ENCODE peak calls at places on chromosomes 13 and 19, in four cellular contexts. One of them, this sample, is unnamed.

GRCh38 chr19:45280471-45280961 is 29.4 kb downstream of the MARK4 start:
- DNase-seq in SJCRH30: no peak
- DNase-seq in A549: no peak
- DNase-seq in PC-9: no peak
- DNase-seq in this sample: no peak

GRCh38 chr13:97257800-97258799 is 36.0 kb downstream of the MBNL2 start:
- DNase-seq in SJCRH30: no peak
- DNase-seq in A549: peak
- DNase-seq in PC-9: peak
- DNase-seq in this sample: peak

GRCh38 chr13:45921337-45921736 is 69.8 kb upstream of the SIAH3 start:
- DNase-seq in SJCRH30: no peak
- DNase-seq in A549: no peak
- DNase-seq in PC-9: no peak
- DNase-seq in this sample: no peak

GRCh38 chr19:40799558-40800338 is 757 bp downstream of the EGLN2 start:
- DNase-seq in SJCRH30: peak
- DNase-seq in A549: no peak
- DNase-seq in PC-9: peak
- DNase-seq in this sample: no peak

GRCh38 chr13:35979378-35979911 is 151.7 kb downstream of the DCLK1 start:
- DNase-seq in SJCRH30: peak
- DNase-seq in A549: no peak
- DNase-seq in PC-9: no peak
- DNase-seq in this sample: peak

GRCh38 chr13:45051315-45051714 is 62.0 kb downstream of the GPALPP1 start:
- DNase-seq in SJCRH30: no peak
- DNase-seq in A549: no peak
- DNase-seq in PC-9: no peak
- DNase-seq in this sample: no peak

GRCh38 chr13:113623491-113624234 is 34.3 kb downstream of the ATP4B start:
- DNase-seq in SJCRH30: peak
- DNase-seq in A549: no peak
- DNase-seq in PC-9: no peak
- DNase-seq in this sample: no peak

GRCh38 chr19:18427080-18427751 is 8.0 kb downstream of the SSBP4 start:
- DNase-seq in SJCRH30: no peak
- DNase-seq in A549: no peak
- DNase-seq in PC-9: no peak
- DNase-seq in this sample: no peak

GRCh38 chr13:44739120-44739519 is 163.0 kb upstream of the TSC22D1 start:
- DNase-seq in SJCRH30: no peak
- DNase-seq in A549: no peak
- DNase-seq in PC-9: no peak
- DNase-seq in this sample: no peak

GRCh38 chr13:50596103-50596502 is 247.4 kb downstream of the DLEU7 start:
- DNase-seq in SJCRH30: no peak
- DNase-seq in A549: no peak
- DNase-seq in PC-9: no peak
- DNase-seq in this sample: no peak

GRCh38 chr19:48290923-48291700 is 21.2 kb downstream of the ZNF114 start:
- DNase-seq in SJCRH30: peak
- DNase-seq in A549: peak
- DNase-seq in PC-9: peak
- DNase-seq in this sample: peak

GRCh38 chr13:21909331-21909730 is 238.5 kb downstream of the FGF9 start:
- DNase-seq in SJCRH30: no peak
- DNase-seq in A549: no peak
- DNase-seq in PC-9: no peak
- DNase-seq in this sample: no peak

GRCh38 chr13:98371624-98372023 is 194.6 kb upstream of the RNF113B start:
- DNase-seq in SJCRH30: no peak
- DNase-seq in A549: no peak
- DNase-seq in PC-9: no peak
- DNase-seq in this sample: no peak

GRCh38 chr19:48991823-48992570 is 1.1 kb downstream of the GYS1 start:
- DNase-seq in SJCRH30: peak
- DNase-seq in A549: peak
- DNase-seq in PC-9: peak
- DNase-seq in this sample: peak

GRCh38 chr19:43618921-43619261 is 538 bp downstream of the ZNF428 start:
- DNase-seq in SJCRH30: peak
- DNase-seq in A549: peak
- DNase-seq in PC-9: no peak
- DNase-seq in this sample: peak

GRCh38 chr13:24788538-24788937 is 24.6 kb downstream of the RNF17 start:
- DNase-seq in SJCRH30: no peak
- DNase-seq in A549: no peak
- DNase-seq in PC-9: no peak
- DNase-seq in this sample: no peak

GRCh38 chr19:2296141-2296540 is 11.8 kb downstream of the LINGO3 start:
- DNase-seq in SJCRH30: no peak
- DNase-seq in A549: no peak
- DNase-seq in PC-9: no peak
- DNase-seq in this sample: no peak

GRCh38 chr19:45443462-45444317 is 20.0 kb upstream of the ERCC1 start:
- DNase-seq in SJCRH30: peak
- DNase-seq in A549: peak
- DNase-seq in PC-9: peak
- DNase-seq in this sample: peak

GRCh38 chr19:33273065-33273736 is 29.1 kb downstream of the CEBPA start:
- DNase-seq in SJCRH30: peak
- DNase-seq in A549: no peak
- DNase-seq in PC-9: no peak
- DNase-seq in this sample: peak

GRCh38 chr13:38693641-38694040 is 6.8 kb downstream of the FREM2 start:
- DNase-seq in SJCRH30: no peak
- DNase-seq in A549: no peak
- DNase-seq in PC-9: no peak
- DNase-seq in this sample: no peak
- H3K4me3 ChIP-seq in SJCRH30: no peak
- H3K4me3 ChIP-seq in A549: no peak
- H3K4me3 ChIP-seq in PC-9: no peak
- H3K4me3 ChIP-seq in this sample: no peak

GRCh38 chr19:5307655-5308054 is 33.0 kb downstream of the PTPRS start:
- DNase-seq in SJCRH30: no peak
- DNase-seq in A549: no peak
- DNase-seq in PC-9: no peak
- DNase-seq in this sample: no peak
- H3K4me3 ChIP-seq in SJCRH30: no peak
- H3K4me3 ChIP-seq in A549: no peak
- H3K4me3 ChIP-seq in PC-9: no peak
- H3K4me3 ChIP-seq in this sample: no peak

GRCh38 chr19:6768236-6768785 is 1.1 kb upstream of the SH2D3A start:
- DNase-seq in SJCRH30: no peak
- DNase-seq in A549: no peak
- DNase-seq in PC-9: no peak
- DNase-seq in this sample: no peak

GRCh38 chr19:6767081-6767356 is 216 bp downstream of the SH2D3A start:
- DNase-seq in SJCRH30: no peak
- DNase-seq in A549: no peak
- DNase-seq in PC-9: no peak
- DNase-seq in this sample: no peak

GRCh38 chr19:6767357-6768235 is at the start of gene SH2D3A:
- DNase-seq in SJCRH30: peak
- DNase-seq in A549: peak
- DNase-seq in PC-9: peak
- DNase-seq in this sample: no peak

GRCh38 chr19:6766357-6767080 is 716 bp downstream of the SH2D3A start:
- DNase-seq in SJCRH30: no peak
- DNase-seq in A549: peak
- DNase-seq in PC-9: no peak
- DNase-seq in this sample: no peak

DNA sequence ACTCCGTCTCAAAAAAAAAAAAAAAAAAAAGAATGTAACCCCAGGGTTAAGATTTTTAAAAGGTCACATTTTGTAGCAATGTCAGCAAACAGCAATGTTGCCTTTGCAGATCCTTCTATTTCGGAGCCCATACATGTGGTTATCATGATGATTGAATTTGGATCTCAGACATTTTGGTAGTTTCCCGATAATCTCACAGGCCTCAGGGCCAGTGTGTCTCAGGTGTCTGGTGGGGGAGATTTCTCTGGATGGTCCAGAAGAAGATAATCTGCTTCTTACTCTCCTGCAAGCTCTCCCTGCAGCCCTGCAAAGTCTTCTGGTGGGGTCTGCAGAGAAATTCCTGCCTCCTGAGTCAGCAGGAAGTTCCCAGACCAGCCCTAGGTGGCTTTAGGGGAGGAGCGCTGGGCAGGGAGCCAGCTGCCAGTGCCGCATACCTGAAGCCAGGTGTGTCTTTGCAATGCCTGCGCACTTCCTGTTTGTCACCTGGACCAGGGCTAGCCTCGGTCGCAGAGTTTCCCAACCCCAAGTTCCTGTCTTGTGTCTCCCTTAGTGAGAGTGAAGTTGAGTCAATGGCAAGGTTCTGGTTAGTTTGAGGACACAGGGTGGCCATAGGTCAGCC is 1.4 kb downstream of the SH2D3A start:
- DNase-seq in SJCRH30: no peak
- DNase-seq in A549: peak
- DNase-seq in PC-9: peak
- DNase-seq in this sample: no peak
- H3K4me3 ChIP-seq in SJCRH30: no peak
- H3K4me3 ChIP-seq in A549: peak
- H3K4me3 ChIP-seq in PC-9: peak
- H3K4me3 ChIP-seq in this sample: no peak

DNA sequence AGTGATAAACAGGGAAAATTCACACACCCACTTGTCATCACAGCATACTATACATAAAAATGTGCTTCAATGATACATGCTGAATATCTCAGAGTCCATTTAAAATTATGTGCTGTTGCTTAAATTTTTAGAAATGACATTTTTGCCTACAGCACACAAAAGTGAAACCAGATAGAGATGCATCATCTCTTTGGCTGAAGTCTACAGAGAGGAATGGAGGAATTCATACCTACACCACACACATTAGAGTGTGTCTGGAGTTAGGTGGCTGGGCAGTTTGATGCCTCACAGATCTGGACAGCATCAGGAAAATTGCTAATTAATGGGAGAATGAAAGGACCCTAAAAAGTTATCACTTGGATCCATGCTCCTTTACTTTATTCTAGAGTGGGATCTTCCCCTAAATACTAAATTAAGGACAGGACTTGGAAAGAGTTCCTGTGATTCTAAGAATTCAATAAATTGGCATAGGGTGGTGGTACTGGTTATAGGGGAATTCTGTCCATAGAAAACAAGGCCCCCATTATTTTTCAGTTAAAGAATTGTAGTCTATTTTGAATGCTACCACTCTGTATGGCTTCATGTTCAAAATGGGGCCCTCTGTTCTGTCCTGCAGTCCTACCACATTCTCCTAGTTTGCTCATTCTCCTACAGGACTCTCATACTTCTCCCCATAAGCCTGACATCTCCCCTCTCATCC is 41.3 kb downstream of the RCBTB2 start:
- DNase-seq in SJCRH30: no peak
- DNase-seq in A549: no peak
- DNase-seq in PC-9: no peak
- DNase-seq in this sample: peak
- H3K4me3 ChIP-seq in SJCRH30: no peak
- H3K4me3 ChIP-seq in A549: no peak
- H3K4me3 ChIP-seq in PC-9: no peak
- H3K4me3 ChIP-seq in this sample: peak

DNA sequence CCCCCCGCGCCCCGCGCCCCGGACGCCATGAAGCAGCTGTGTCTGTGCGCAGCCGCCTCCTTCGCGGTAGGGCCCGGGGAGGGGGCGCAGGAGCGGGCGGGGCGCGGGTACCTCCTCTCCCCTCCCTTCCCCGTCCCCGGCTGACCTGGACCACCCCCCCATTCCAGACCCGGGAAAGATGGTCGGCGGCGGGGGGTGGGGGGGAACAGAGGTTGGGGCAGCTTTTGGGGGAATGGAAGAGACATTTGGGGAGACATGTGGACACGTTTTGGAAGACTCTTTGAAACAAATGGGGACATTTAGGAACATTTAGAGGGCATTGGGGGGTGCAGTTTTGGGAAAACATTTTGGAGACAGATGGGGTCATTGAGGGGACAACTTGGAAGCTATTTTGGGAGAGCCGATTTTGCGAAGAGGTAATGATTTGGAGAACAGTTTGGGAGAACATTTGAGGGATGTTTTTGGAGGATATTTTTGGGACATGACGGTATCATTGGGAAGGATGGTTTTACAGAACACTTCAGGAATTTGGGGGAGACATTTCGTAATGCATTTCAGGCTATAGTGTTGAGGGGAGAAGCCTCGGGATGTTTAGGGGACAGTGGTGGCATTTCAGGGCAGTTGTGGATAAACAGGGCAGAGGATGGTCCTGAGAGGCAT is 16.1 kb downstream of the ANKRD24 start:
- DNase-seq in SJCRH30: no peak
- DNase-seq in A549: no peak
- DNase-seq in PC-9: no peak
- DNase-seq in this sample: no peak
- H3K4me3 ChIP-seq in SJCRH30: no peak
- H3K4me3 ChIP-seq in A549: peak
- H3K4me3 ChIP-seq in PC-9: no peak
- H3K4me3 ChIP-seq in this sample: no peak

DNA sequence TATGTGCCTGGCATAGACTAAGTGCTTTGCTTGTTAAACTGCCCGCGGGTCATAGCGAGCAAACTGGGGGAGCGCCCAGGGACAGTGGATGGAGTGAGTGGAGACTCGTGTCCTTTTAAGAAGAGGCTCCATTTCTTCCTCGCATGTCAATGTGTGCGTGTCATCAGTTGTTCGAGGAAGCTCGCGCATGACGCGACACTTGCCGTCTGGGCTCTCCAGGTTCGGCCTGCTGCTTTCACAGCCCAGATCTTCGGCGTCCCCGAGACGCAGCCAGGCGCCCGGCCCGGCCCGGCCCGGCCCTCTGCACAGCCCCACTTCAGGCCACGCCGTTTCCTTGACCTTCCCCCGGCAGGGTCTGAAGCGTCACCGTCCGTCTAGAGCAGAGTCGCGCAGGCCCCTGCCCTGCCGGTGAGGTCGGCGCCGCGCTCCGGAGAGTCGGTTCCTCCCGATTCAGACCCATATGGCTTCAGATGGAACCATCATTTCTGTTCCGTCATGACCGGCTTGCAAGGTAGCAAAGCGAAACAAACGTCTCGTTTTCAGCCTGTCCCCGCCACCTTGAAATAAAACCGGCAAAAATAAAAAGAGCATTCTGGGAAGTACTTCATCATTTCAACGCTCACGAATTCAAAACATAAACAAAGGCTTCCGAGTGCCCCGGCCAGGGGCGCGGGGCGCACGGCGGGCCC is 604 bp upstream of the ARHGEF7 start:
- DNase-seq in SJCRH30: no peak
- DNase-seq in A549: no peak
- DNase-seq in PC-9: no peak
- DNase-seq in this sample: peak
- H3K4me3 ChIP-seq in SJCRH30: no peak
- H3K4me3 ChIP-seq in A549: peak
- H3K4me3 ChIP-seq in PC-9: no peak
- H3K4me3 ChIP-seq in this sample: peak